ENCODE peak calls at places on chromosomes 11 and 22, in eight cellular contexts. F, E, N, W, Z, C, B and X are unnamed samples.
A peak's percentile ranks its signal among the peaks of the same experiment; 100 is the strongest.

GRCh38 chr11:71582309-71582895 is at the start of gene KRTAP5-11:
- DNase-seq in F (no peak), E (no peak), N (no peak), W (no peak), Z (no peak), C (no peak), B (no peak), X (no peak)

GRCh38 chr11:112292785-112293407 is 32.2 kb upstream of the PLET1 start:
- DNase-seq in F (no peak), E (no peak), N (no peak), W (no peak), Z (no peak), C (peak; percentile 44), B (peak; percentile 21), X (no peak)

GRCh38 chr11:68890490-68891231 is 13.0 kb downstream of the MRPL21 start:
- DNase-seq in F (no peak), E (no peak), N (peak; percentile 48), W (no peak), Z (peak; percentile 18), C (no peak), B (peak; percentile 53), X (no peak)

GRCh38 chr11:73939096-73939495 is 11.7 kb upstream of the DNAJB13 start:
- DNase-seq in F (no peak), E (no peak), N (no peak), W (no peak), Z (no peak), C (no peak), B (peak; percentile 49), X (no peak)

GRCh38 chr11:110909331-110909730 is 197.1 kb upstream of the ARHGAP20 start:
- DNase-seq in F (no peak), E (no peak), N (no peak), W (no peak), Z (no peak), C (no peak), B (no peak), X (no peak)

GRCh38 chr22:42203609-42204008 is 66.8 kb downstream of the TCF20 start:
- DNase-seq in F (no peak), E (no peak), N (no peak), W (no peak), Z (no peak), C (no peak), B (no peak), X (no peak)

GRCh38 chr11:130428692-130429681 is 578 bp upstream of the ADAMTS8 start:
- DNase-seq in F (no peak), E (no peak), N (no peak), W (no peak), Z (no peak), C (peak; percentile 39), B (no peak), X (no peak)

GRCh38 chr22:46081831-46082210 is 68.5 kb upstream of the PPARA start:
- DNase-seq in F (no peak), E (no peak), N (peak; percentile 52), W (no peak), Z (no peak), C (peak; percentile 37), B (no peak), X (no peak)

GRCh38 chr11:8080674-8081590 is at the start of gene TUB:
- DNase-seq in F (no peak), E (no peak), N (no peak), W (no peak), Z (no peak), C (peak; percentile 37), B (peak; percentile 26), X (no peak)

GRCh38 chr11:11036185-11037161 is 178.6 kb upstream of the ZBED5 start:
- DNase-seq in F (no peak), E (no peak), N (peak; percentile 50), W (peak; percentile 8), Z (no peak), C (peak; percentile 78), B (peak; percentile 36), X (no peak)

GRCh38 chr11:69721745-69722144 is 17.9 kb upstream of the FGF19 start:
- DNase-seq in F (no peak), E (no peak), N (no peak), W (no peak), Z (no peak), C (no peak), B (no peak), X (no peak)

GRCh38 chr22:49213731-49214352 is 613.8 kb downstream of the BRD1 start:
- DNase-seq in F (no peak), E (no peak), N (no peak), W (no peak), Z (no peak), C (no peak), B (no peak), X (no peak)

GRCh38 chr11:77201991-77202841 is 74.2 kb downstream of the MYO7A start:
- DNase-seq in F (no peak), E (no peak), N (no peak), W (no peak), Z (no peak), C (no peak), B (no peak), X (no peak)

GRCh38 chr11:13152736-13153541 is 124.7 kb upstream of the BMAL1 start:
- DNase-seq in F (no peak), E (no peak), N (no peak), W (no peak), Z (no peak), C (peak; percentile 22), B (no peak), X (no peak)

GRCh38 chr11:124791626-124792341 is 8.4 kb downstream of the MSANTD2 start:
- DNase-seq in F (no peak), E (no peak), N (no peak), W (no peak), Z (no peak), C (no peak), B (no peak), X (no peak)

GRCh38 chr11:14793546-14793945 is 98.5 kb downstream of the CYP2R1 start:
- DNase-seq in F (no peak), E (no peak), N (no peak), W (no peak), Z (no peak), C (no peak), B (no peak), X (no peak)

GRCh38 chr22:30891443-30891755 is 77.2 kb downstream of the MORC2 start:
- DNase-seq in F (no peak), E (no peak), N (no peak), W (no peak), Z (no peak), C (no peak), B (no peak), X (no peak)

GRCh38 chr22:19520566-19521305 is 3.5 kb downstream of the CLDN5 start:
- DNase-seq in F (no peak), E (no peak), N (no peak), W (no peak), Z (no peak), C (no peak), B (no peak), X (no peak)

GRCh38 chr22:27377901-27378300 is 423.7 kb downstream of the MN1 start:
- DNase-seq in F (no peak), E (no peak), N (peak; percentile 58), W (no peak), Z (no peak), C (peak; percentile 84), B (peak; percentile 97), X (no peak)

GRCh38 chr11:46039990-46040389 is 81.3 kb downstream of the PHF21A start:
- DNase-seq in F (no peak), E (no peak), N (no peak), W (no peak), Z (no peak), C (no peak), B (no peak), X (no peak)

GRCh38 chr11:11735586-11735985 is 106.2 kb upstream of the USP47 start:
- DNase-seq in F (no peak), E (no peak), N (no peak), W (no peak), Z (no peak), C (no peak), B (peak; percentile 48), X (no peak)

GRCh38 chr11:12163181-12163841 is 52.9 kb downstream of the MICAL2 start:
- DNase-seq in F (no peak), E (no peak), N (no peak), W (no peak), Z (no peak), C (no peak), B (no peak), X (no peak)

GRCh38 chr11:119641991-119642745 is 86.8 kb downstream of the NECTIN1 start:
- DNase-seq in F (no peak), E (no peak), N (no peak), W (peak; percentile 3), Z (no peak), C (peak; percentile 46), B (peak; percentile 41), X (no peak)

GRCh38 chr22:48376428-48376827 is 1451.2 kb downstream of the BRD1 start:
- DNase-seq in F (no peak), E (no peak), N (no peak), W (no peak), Z (no peak), C (no peak), B (no peak), X (no peak)

GRCh38 chr11:128343870-128344269 is 243.5 kb downstream of the ETS1 start:
- DNase-seq in F (no peak), E (no peak), N (no peak), W (no peak), Z (no peak), C (no peak), B (no peak), X (no peak)